ENCODE peak calls at places on chromosomes 16 and 17, in nine cellular contexts. I, E, K, W, U, G, Z, B and L are unnamed samples.

GRCh38 chr16:72198021-72198420 is 26.1 kb upstream of the PMFBP1 start:
- DNase-seq in B (no peak), K (no peak), W (peak; percentile 96), G (peak; percentile 23), Z (no peak), I (peak; percentile 80), E (peak; percentile 38), U (no peak), L (peak; percentile 93)

GRCh38 chr17:55635253-55635766 is 87.4 kb downstream of the TMEM100 start:
- DNase-seq in G (no peak), B (no peak), W (no peak), E (peak; percentile 14), U (no peak), Z (no peak), I (peak; percentile 2), K (no peak), L (no peak)

GRCh38 chr17:73118876-73119485 is 26.5 kb upstream of the SLC39A11 start:
- DNase-seq in K (no peak), U (no peak), B (no peak), E (no peak), W (no peak), I (no peak), Z (no peak), G (no peak), L (no peak)

GRCh38 chr17:16407911-16408588 is 7.3 kb upstream of the TRPV2 start:
- DNase-seq in B (peak; percentile 58), I (peak; percentile 47), K (peak; percentile 80), E (peak; percentile 73), W (peak; percentile 52), U (peak; percentile 64), Z (peak; percentile 78), G (peak; percentile 60), L (peak; percentile 71)

GRCh38 chr17:45170280-45170975 is 8.8 kb downstream of the HEXIM2 start:
- DNase-seq in U (no peak), I (no peak), G (no peak), K (no peak), E (no peak), B (no peak), Z (no peak), W (no peak), L (no peak)

GRCh38 chr16:11534262-11534661 is 52.5 kb downstream of the LITAF start:
- DNase-seq in E (no peak), G (no peak), B (no peak), U (no peak), K (no peak), W (no peak), Z (no peak), I (no peak), L (peak; percentile 48)

GRCh38 chr16:3819741-3820724 is 60.5 kb downstream of the CREBBP start:
- DNase-seq in G (no peak), Z (peak; percentile 38), B (no peak), I (peak; percentile 97), W (peak; percentile 95), E (peak; percentile 82), U (no peak), K (no peak), L (peak; percentile 96)

GRCh38 chr16:22775220-22775912 is 38.6 kb upstream of the HS3ST2 start:
- DNase-seq in K (no peak), I (no peak), E (no peak), U (no peak), G (no peak), W (no peak), Z (no peak), B (peak; percentile 82), L (no peak)

GRCh38 chr17:78412403-78412802 is 34.0 kb downstream of the PGS1 start:
- DNase-seq in U (no peak), B (peak; percentile 31), K (no peak), W (peak; percentile 28), I (peak; percentile 36), G (peak; percentile 64), Z (no peak), E (no peak), L (peak; percentile 27)
- H3K36me3 ChIP-seq in U (peaks cover 5% of the 10 kb centered on the region), B (no peaks in the 10 kb centered on the region), K (peaks cover 6% of the 10 kb centered on the region), W (peaks cover 13% of the 10 kb centered on the region), I (peaks cover 49% of the 10 kb centered on the region), G (peaks cover 4% of the 10 kb centered on the region), Z (peaks cover 55% of the 10 kb centered on the region), E (no peaks in the 10 kb centered on the region), L (no peaks in the 10 kb centered on the region)

DNA sequence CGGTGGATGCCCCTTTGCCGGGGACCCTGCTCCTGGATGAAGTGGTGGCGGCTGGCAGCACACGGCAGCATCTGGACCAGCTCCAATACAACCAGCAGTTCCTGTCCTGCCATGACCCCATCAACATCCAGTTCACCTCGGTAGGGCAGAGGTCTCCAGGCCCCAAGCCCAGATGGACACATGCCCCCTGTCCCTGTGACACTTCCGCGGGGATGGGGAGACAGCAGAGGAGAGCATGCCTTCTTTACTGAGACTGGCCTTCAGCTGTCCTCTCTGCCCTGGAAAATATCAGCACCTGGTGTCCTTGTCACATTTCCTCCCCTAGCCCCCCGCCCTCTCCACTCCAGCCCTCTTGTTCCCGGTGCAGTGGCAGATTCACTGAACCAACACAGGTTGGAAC is 6.2 kb downstream of the CHAD start:
- DNase-seq in I (no peak), Z (no peak), K (no peak), G (no peak), W (no peak), U (no peak), B (no peak), E (no peak), L (no peak)
- H3K4me3 ChIP-seq in I (no peak overlapping the region), Z (no peak overlapping the region), K (no peak overlapping the region), G (no peak overlapping the region), W (no peak overlapping the region), U (no peak overlapping the region), B (no peak overlapping the region), E (no peak overlapping the region), L (no peak overlapping the region)

GRCh38 chr17:61519754-61520440 is 67.7 kb downstream of the TBX4 start:
- DNase-seq in W (no peak), G (no peak), I (peak; percentile 4), Z (no peak), K (no peak), B (no peak), E (no peak), U (no peak), L (no peak)

GRCh38 chr17:61517265-61517664 is 65.0 kb downstream of the TBX4 start:
- DNase-seq in K (no peak), W (no peak), I (no peak), E (no peak), Z (no peak), U (no peak), G (no peak), B (no peak), L (no peak)

GRCh38 chr17:61517843-61518606 is 65.8 kb downstream of the TBX4 start:
- DNase-seq in I (no peak), Z (no peak), E (no peak), W (no peak), U (no peak), G (no peak), K (no peak), B (no peak), L (no peak)

GRCh38 chr17:61520897-61521296 is 68.7 kb downstream of the TBX4 start:
- DNase-seq in Z (no peak), I (no peak), B (no peak), W (no peak), K (no peak), E (no peak), G (no peak), U (no peak), L (no peak)

DNA sequence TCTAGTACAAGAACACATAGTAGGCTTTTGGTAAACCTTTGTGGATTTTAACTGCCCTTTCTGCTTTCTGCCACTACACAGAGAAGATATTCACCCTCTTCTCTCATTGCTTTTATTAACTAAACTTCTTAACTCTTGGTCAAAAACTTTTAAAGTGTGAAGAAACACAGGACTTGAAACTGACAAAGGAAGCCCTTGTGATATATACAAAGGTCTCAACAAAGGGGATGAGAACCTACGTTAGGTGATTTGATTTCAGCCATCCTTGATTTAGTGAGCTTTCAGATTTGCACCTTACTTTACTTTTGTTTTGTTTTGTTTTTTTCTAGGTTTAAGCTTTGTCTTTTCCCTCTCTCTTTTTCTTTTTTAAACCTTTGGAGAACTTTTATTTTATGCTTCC is 66.9 kb downstream of the TBX4 start:
- DNase-seq in K (no peak), G (no peak), E (no peak), Z (no peak), U (no peak), W (no peak), I (no peak), B (no peak), L (no peak)
- H3K27ac ChIP-seq in K (no peak overlapping the region), G (no peak overlapping the region), E (no peak overlapping the region), Z (no peak overlapping the region), U (no peak overlapping the region), W (no peak overlapping the region), I (no peak overlapping the region), B (no peak overlapping the region), L (no peak overlapping the region)

GRCh38 chr16:57153841-57154240 is 32.0 kb downstream of the PSME3IP1 start:
- DNase-seq in E (no peak), G (no peak), U (no peak), Z (no peak), K (no peak), B (no peak), I (no peak), W (no peak), L (no peak)
- H3K36me3 ChIP-seq in E (no peaks in the 10 kb centered on the region), G (peaks cover 45% of the 10 kb centered on the region), U (peaks cover 68% of the 10 kb centered on the region), Z (peaks cover 80% of the 10 kb centered on the region), K (peaks cover 71% of the 10 kb centered on the region), B (peaks cover 7% of the 10 kb centered on the region), I (peaks cover 47% of the 10 kb centered on the region), W (peaks cover 22% of the 10 kb centered on the region), L (peaks cover 7% of the 10 kb centered on the region)

GRCh38 chr16:14186954-14187306 is 115.8 kb downstream of the MRTFB start:
- DNase-seq in G (no peak), K (no peak), B (no peak), U (no peak), W (no peak), E (no peak), I (no peak), Z (no peak), L (no peak)
- H3K4me3 ChIP-seq in G (peak overlapping the region; percentile 46), K (no peak overlapping the region), B (peak overlapping the region; percentile 26), U (peak overlapping the region; percentile 62), W (peak overlapping the region; percentile 50), E (peak overlapping the region; percentile 36), I (no peak overlapping the region), Z (peak overlapping the region; percentile 33), L (peak overlapping the region; percentile 30)

DNA sequence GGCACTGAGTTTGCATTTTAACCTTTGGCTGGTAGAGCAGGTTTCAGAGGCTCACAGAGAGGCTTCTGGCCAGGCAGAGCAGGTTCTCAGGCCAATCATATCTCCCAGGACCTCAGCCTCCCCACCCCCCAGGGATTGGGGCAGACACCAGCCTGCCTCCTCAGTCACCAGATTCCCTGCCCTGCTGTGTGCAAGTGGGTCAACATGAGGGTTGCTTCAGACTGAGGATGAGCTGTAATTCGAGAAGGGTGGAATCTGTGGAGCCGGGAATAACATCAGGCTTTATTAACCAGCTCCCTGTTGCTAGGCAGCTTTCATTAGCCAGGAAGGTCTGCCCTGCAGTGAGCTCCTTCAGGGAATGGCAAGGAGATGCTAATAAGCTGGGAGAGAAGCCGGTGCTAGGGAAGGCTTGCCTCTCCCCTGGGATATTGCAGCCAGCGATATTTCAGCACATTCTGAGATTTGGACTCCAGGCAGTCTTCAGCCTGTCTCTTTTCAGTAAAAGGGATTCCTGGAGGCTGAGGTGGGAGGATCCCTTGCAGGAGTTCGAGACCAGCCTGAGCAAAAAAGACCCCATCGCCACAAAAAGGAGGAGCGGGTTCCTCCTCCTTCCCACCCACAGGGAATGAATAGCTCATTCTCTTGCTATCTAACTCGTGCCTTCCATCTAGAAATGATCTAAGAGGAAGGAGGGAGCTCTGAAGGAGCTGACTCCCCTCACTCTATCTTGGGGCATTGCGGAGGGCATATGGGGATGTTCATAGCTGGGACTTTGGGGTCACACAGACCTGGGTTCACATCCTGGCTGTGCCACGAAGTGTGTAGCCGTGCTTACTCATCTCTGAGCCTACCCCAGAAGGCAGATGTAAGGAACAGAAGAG is 10.7 kb downstream of the SGSM2 start:
- DNase-seq in I (peak; percentile 91), G (peak; percentile 65), K (no peak), E (no peak), U (no peak), B (peak; percentile 92), Z (peak; percentile 78), W (peak; percentile 65), L (peak; percentile 69)
- H3K27ac ChIP-seq in I (peak overlapping the region; percentile 4), G (no peak overlapping the region), K (no peak overlapping the region), E (no peak overlapping the region), U (no peak overlapping the region), B (peak overlapping the region; percentile 88), Z (peak overlapping the region; percentile 49), W (no peak overlapping the region), L (peak overlapping the region; percentile 21)